ENCODE peak calls at places on chromosomes 12 and 14, in eight cellular contexts. H, S, D, Y, Q, E, Z and M are unnamed samples.
A peak's percentile ranks its signal among the peaks of the same experiment; 100 is the strongest.

GRCh38 chr14:99774526-99775307 is 18.5 kb upstream of the EML1 start:
- DNase-seq in H (peak; percentile 36), S (no peak), D (peak; percentile 53), Y (no peak), Q (no peak), E (no peak), Z (no peak), M (no peak)

GRCh38 chr12:62724947-62725447 is 210.0 kb downstream of the PPM1H start:
- DNase-seq in H (peak; percentile 67), S (peak; percentile 22), D (peak; percentile 98), Y (no peak), Q (peak; percentile 32), E (peak; percentile 96), Z (peak; percentile 11), M (no peak)

GRCh38 chr12:27506645-27507189 is 17.3 kb upstream of the PPFIBP1 start:
- DNase-seq in H (no peak), S (no peak), D (no peak), Y (no peak), Q (no peak), E (no peak), Z (no peak), M (no peak)

GRCh38 chr12:79071498-79071897 is 206.9 kb downstream of the SYT1 start:
- DNase-seq in H (no peak), S (no peak), D (no peak), Y (no peak), Q (no peak), E (no peak), Z (no peak), M (no peak)

GRCh38 chr14:96797943-96798349 is 764 bp downstream of the VRK1 start:
- DNase-seq in H (no peak), S (no peak), D (no peak), Y (peak; percentile 57), Q (no peak), E (no peak), Z (no peak), M (no peak)

GRCh38 chr14:82445810-82446575 is 912.3 kb upstream of the SEL1L start:
- DNase-seq in H (no peak), S (no peak), D (no peak), Y (no peak), Q (no peak), E (no peak), Z (no peak), M (no peak)

GRCh38 chr12:100721193-100721592 is 73.4 kb upstream of the ANO4 start:
- DNase-seq in H (no peak), S (no peak), D (no peak), Y (no peak), Q (no peak), E (no peak), Z (no peak), M (no peak)

GRCh38 chr12:43206396-43206795 is 345.6 kb downstream of the ADAMTS20 start:
- DNase-seq in H (no peak), S (no peak), D (peak; percentile 10), Y (no peak), Q (no peak), E (no peak), Z (no peak), M (no peak)

GRCh38 chr14:29278301-29278700 is 511.7 kb downstream of the FOXG1 start:
- DNase-seq in H (no peak), S (no peak), D (peak; percentile 5), Y (peak; percentile 3), Q (no peak), E (no peak), Z (no peak), M (no peak)

GRCh38 chr12:58386136-58386535 is 444.8 kb downstream of the ATP23 start:
- DNase-seq in H (no peak), S (no peak), D (no peak), Y (no peak), Q (no peak), E (no peak), Z (no peak), M (no peak)

GRCh38 chr14:53180272-53181221 is 27.4 kb upstream of the DDHD1 start:
- DNase-seq in H (no peak), S (no peak), D (peak; percentile 47), Y (peak; percentile 86), Q (peak; percentile 68), E (no peak), Z (no peak), M (peak; percentile 14)

GRCh38 chr12:989751-990278 is 1.2 kb upstream of the ERC1 start:
- DNase-seq in H (no peak), S (no peak), D (peak; percentile 79), Y (no peak), Q (no peak), E (peak; percentile 84), Z (no peak), M (no peak)
- TF ChIP-seq CTCF in H (no peak), S (no peak), D (peak; percentile 18), Y (no peak), Q (no peak), E (no peak), Z (no peak), M (no peak)

GRCh38 chr14:58639842-58640484 is 2.2 kb downstream of the DACT1 start:
- DNase-seq in H (no peak), S (no peak), D (peak; percentile 92), Y (peak; percentile 59), Q (peak; percentile 37), E (peak; percentile 83), Z (no peak), M (peak; percentile 34)

GRCh38 chr14:58643366-58643765 is 5.6 kb downstream of the DACT1 start:
- DNase-seq in H (no peak), S (no peak), D (no peak), Y (no peak), Q (no peak), E (no peak), Z (no peak), M (no peak)

GRCh38 chr14:58641509-58641908 is 3.7 kb downstream of the DACT1 start:
- DNase-seq in H (no peak), S (no peak), D (no peak), Y (no peak), Q (peak; percentile 19), E (no peak), Z (no peak), M (no peak)

GRCh38 chr14:58638231-58639205 is 756 bp downstream of the DACT1 start:
- DNase-seq in H (no peak), S (no peak), D (peak; percentile 42), Y (peak; percentile 49), Q (peak; percentile 43), E (peak; percentile 15), Z (no peak), M (peak; percentile 26)

DNA sequence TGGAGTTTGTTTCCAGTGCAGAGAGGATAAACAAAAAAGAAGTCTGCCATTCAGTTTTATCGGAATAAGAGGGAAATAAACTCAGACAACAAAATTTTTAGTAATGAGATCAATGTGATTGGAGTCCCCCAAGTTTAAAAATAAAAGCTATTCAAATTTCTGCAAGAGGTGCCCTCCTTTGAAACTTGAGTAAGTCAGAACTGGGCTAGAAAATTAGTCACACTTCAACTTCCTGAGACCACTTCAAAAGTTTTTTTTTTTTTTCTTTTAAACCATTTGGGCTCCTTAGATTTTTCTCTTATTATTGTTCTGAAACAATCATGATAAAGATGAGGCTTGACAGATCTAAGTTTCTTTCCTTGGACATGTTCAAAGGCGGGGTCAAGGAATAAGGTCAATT is 3.2 kb downstream of the DACT1 start:
- DNase-seq in H (no peak), S (no peak), D (no peak), Y (peak; percentile 43), Q (no peak), E (no peak), Z (no peak), M (no peak)
- TF ChIP-seq CTCF in H (no peak), S (no peak), D (no peak), Y (no peak), Q (no peak), E (no peak), Z (no peak), M (no peak)

GRCh38 chr12:55926738-55927587 is 731 bp downstream of the PYM1 start:
- DNase-seq in H (peak; percentile 90), S (peak; percentile 95), D (peak; percentile 95), Y (peak; percentile 97), Q (peak; percentile 95), E (peak; percentile 90), Z (peak; percentile 79), M (peak; percentile 82)

GRCh38 chr12:55925870-55926737 is 1.6 kb downstream of the PYM1 start:
- DNase-seq in H (no peak), S (no peak), D (no peak), Y (no peak), Q (no peak), E (no peak), Z (no peak), M (no peak)

GRCh38 chr12:55929306-55929791 is 1.6 kb upstream of the DGKA start:
- DNase-seq in H (peak; percentile 52), S (no peak), D (no peak), Y (peak; percentile 92), Q (no peak), E (no peak), Z (no peak), M (no peak)

GRCh38 chr12:55925371-55925770 is 2.3 kb downstream of the PYM1 start:
- DNase-seq in H (no peak), S (no peak), D (no peak), Y (no peak), Q (no peak), E (no peak), Z (no peak), M (no peak)

GRCh38 chr12:55927588-55928502 is at the start of gene PYM1:
- DNase-seq in H (peak; percentile 88), S (no peak), D (peak; percentile 81), Y (peak; percentile 95), Q (peak; percentile 79), E (peak; percentile 80), Z (peak; percentile 44), M (peak; percentile 58)
- TF ChIP-seq CTCF in H (no peak), S (no peak), D (no peak), Y (no peak), Q (no peak), E (no peak), Z (peak; percentile 6), M (no peak)

GRCh38 chr12:47779943-47780504 is 7.0 kb downstream of the SLC48A1 start:
- DNase-seq in H (no peak), S (no peak), D (no peak), Y (no peak), Q (no peak), E (no peak), Z (no peak), M (no peak)

GRCh38 chr12:47781479-47782371 is 8.7 kb downstream of the SLC48A1 start:
- DNase-seq in H (no peak), S (peak; percentile 50), D (no peak), Y (no peak), Q (no peak), E (no peak), Z (no peak), M (no peak)

GRCh38 chr12:47783821-47784819 is 11.1 kb downstream of the SLC48A1 start:
- DNase-seq in H (no peak), S (no peak), D (no peak), Y (no peak), Q (no peak), E (no peak), Z (no peak), M (no peak)

GRCh38 chr12:47783024-47783755 is 10.2 kb downstream of the SLC48A1 start:
- DNase-seq in H (no peak), S (no peak), D (no peak), Y (no peak), Q (no peak), E (no peak), Z (no peak), M (no peak)

DNA sequence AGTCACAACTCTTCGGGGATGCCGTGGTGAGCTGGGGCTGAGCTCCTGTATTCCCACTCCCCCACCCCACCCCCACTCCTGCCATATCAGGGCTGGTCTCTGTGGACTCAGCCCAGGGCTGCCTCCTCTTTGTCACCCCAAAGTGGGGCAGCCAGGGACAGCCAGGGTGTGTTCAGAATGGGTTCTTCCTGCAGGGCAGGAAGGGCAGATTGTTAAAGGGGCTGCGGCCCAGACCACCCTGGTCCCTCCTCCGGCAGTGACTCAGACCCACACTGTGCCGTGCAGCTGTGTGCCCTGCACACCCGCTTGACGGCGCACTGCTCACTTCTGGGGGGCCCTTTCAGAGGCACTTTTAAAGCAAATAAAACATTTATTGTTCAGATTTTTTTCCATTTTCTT is 9.3 kb downstream of the SLC48A1 start:
- DNase-seq in H (no peak), S (no peak), D (no peak), Y (no peak), Q (no peak), E (no peak), Z (no peak), M (no peak)
- TF ChIP-seq CTCF in H (no peak), S (no peak), D (no peak), Y (no peak), Q (no peak), E (no peak), Z (no peak), M (no peak)